ENCODE peak calls at places on chromosome 1, in four cellular contexts. One of them, this sample, is unnamed.

GRCh38 chr1:106995970-106996369 is 60.5 kb upstream of the PRMT6 start:
- DNase-seq in cardiac muscle cell: no peak
- DNase-seq in aorta: no peak
- DNase-seq in lung: no peak
- DNase-seq in this sample: no peak

GRCh38 chr1:24373710-24374109 is 39.9 kb downstream of the STPG1 start:
- DNase-seq in cardiac muscle cell: no peak
- DNase-seq in aorta: no peak
- DNase-seq in lung: no peak
- DNase-seq in this sample: no peak

GRCh38 chr1:42418516-42418915 is 37.3 kb downstream of the ZMYND12 start:
- DNase-seq in lung: no peak
- DNase-seq in aorta: no peak
- DNase-seq in cardiac muscle cell: no peak
- DNase-seq in this sample: no peak

GRCh38 chr1:205576011-205576410 is 55.8 kb downstream of the ELK4 start:
- DNase-seq in cardiac muscle cell: no peak
- DNase-seq in lung: no peak
- DNase-seq in aorta: peak; percentile 63
- DNase-seq in this sample: no peak

GRCh38 chr1:7555391-7556185 is 215.5 kb upstream of the VAMP3 start:
- DNase-seq in aorta: peak; percentile 33
- DNase-seq in cardiac muscle cell: no peak
- DNase-seq in lung: no peak
- DNase-seq in this sample: no peak

GRCh38 chr1:58035523-58035922 is 511.0 kb downstream of the OMA1 start:
- DNase-seq in cardiac muscle cell: peak; percentile 20
- DNase-seq in aorta: no peak
- DNase-seq in lung: no peak
- DNase-seq in this sample: no peak

GRCh38 chr1:58848818-58849411 is 65.1 kb upstream of the JUN start:
- DNase-seq in lung: peak; percentile 59
- DNase-seq in aorta: peak; percentile 93
- DNase-seq in cardiac muscle cell: no peak
- DNase-seq in this sample: no peak

GRCh38 chr1:3809680-3810079 is 13.4 kb upstream of the LRRC47 start:
- DNase-seq in aorta: peak; percentile 43
- DNase-seq in lung: no peak
- DNase-seq in cardiac muscle cell: no peak
- DNase-seq in this sample: no peak

GRCh38 chr1:207239874-207240273 is 81.6 kb upstream of the CD55 start:
- DNase-seq in cardiac muscle cell: no peak
- DNase-seq in lung: peak; percentile 44
- DNase-seq in aorta: no peak
- DNase-seq in this sample: no peak

GRCh38 chr1:61081637-61082335 is 575 bp upstream of the NFIA start:
- DNase-seq in lung: peak; percentile 41
- DNase-seq in cardiac muscle cell: peak; percentile 69
- DNase-seq in aorta: peak; percentile 79
- DNase-seq in this sample: peak; percentile 53

GRCh38 chr1:114082047-114082630 is 71.5 kb downstream of the SYT6 start:
- DNase-seq in lung: no peak
- DNase-seq in aorta: no peak
- DNase-seq in cardiac muscle cell: no peak
- DNase-seq in this sample: no peak

GRCh38 chr1:171985639-171986038 is 144.3 kb downstream of the DNM3 start:
- DNase-seq in lung: no peak
- DNase-seq in cardiac muscle cell: peak; percentile 38
- DNase-seq in aorta: no peak
- DNase-seq in this sample: no peak

GRCh38 chr1:183882328-183883167 is 77.6 kb downstream of the RGL1 start:
- DNase-seq in lung: no peak
- DNase-seq in cardiac muscle cell: no peak
- DNase-seq in aorta: no peak
- DNase-seq in this sample: no peak

GRCh38 chr1:5690291-5690690 is 301.9 kb downstream of the NPHP4 start:
- DNase-seq in lung: no peak
- DNase-seq in cardiac muscle cell: no peak
- DNase-seq in aorta: peak; percentile 15
- DNase-seq in this sample: no peak

GRCh38 chr1:169514566-169515270 is 29.0 kb upstream of the SLC19A2 start:
- DNase-seq in lung: no peak
- DNase-seq in aorta: no peak
- DNase-seq in cardiac muscle cell: no peak
- DNase-seq in this sample: no peak

GRCh38 chr1:68011786-68012375 is 38.5 kb downstream of the DIRAS3 start:
- DNase-seq in aorta: no peak
- DNase-seq in cardiac muscle cell: no peak
- DNase-seq in lung: no peak
- DNase-seq in this sample: no peak

GRCh38 chr1:156052862-156053769 is 482 bp downstream of the UBQLN4 start:
- DNase-seq in cardiac muscle cell: peak; percentile 84
- DNase-seq in lung: peak; percentile 55
- DNase-seq in aorta: peak; percentile 87
- DNase-seq in this sample: peak; percentile 63

GRCh38 chr1:6343506-6344405 is 49.8 kb downstream of the ACOT7 start:
- DNase-seq in cardiac muscle cell: peak; percentile 84
- DNase-seq in lung: peak; percentile 67
- DNase-seq in aorta: no peak
- DNase-seq in this sample: peak; percentile 49

GRCh38 chr1:43537423-43538142 is 6.9 kb downstream of the PTPRF start:
- DNase-seq in lung: peak; percentile 68
- DNase-seq in cardiac muscle cell: no peak
- DNase-seq in aorta: peak; percentile 74
- DNase-seq in this sample: no peak

GRCh38 chr1:43534256-43534655 is 3.6 kb downstream of the PTPRF start:
- DNase-seq in aorta: no peak
- DNase-seq in cardiac muscle cell: no peak
- DNase-seq in lung: no peak
- DNase-seq in this sample: no peak

GRCh38 chr1:43538143-43538487 is 7.4 kb downstream of the PTPRF start:
- DNase-seq in cardiac muscle cell: no peak
- DNase-seq in lung: no peak
- DNase-seq in aorta: peak; percentile 57
- DNase-seq in this sample: no peak

GRCh38 chr1:43536864-43537358 is 6.2 kb downstream of the PTPRF start:
- DNase-seq in lung: no peak
- DNase-seq in aorta: peak; percentile 35
- DNase-seq in cardiac muscle cell: no peak
- DNase-seq in this sample: no peak

DNA sequence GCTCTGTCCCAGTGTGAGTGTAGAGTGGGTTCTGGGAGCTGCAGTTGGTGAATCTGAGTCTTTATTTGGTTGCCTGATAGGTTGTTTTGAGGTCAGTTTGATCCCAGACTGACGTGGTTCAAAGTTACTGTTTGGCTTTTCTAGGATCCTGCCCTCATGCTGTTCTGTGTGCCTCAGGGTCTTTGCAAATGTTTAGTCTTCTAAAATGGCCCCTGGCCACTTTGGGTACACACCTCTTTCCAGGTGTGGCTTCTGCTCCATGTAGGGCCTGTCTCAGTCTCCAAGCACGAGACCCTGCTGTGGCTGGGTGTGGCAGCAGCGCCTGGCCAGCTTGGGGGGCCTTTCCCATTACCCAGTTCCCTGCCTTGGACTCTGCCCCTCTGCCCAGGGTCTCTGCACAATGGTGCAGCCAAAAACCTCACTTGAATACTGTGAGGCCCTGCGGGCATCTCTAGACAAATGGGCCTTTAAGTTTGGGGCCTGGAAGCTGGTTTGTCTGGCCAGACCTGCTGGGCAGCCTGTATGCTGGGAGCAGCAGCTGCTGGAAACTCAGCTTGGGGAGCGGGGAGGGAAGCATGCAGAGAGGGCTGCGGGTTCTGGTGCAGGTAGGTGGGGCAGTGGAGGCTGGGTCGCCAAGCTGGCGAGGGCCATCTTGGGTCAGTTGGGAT is 5.6 kb downstream of the PTPRF start:
- DNase-seq in lung: no peak
- DNase-seq in cardiac muscle cell: no peak
- DNase-seq in aorta: peak; percentile 61
- DNase-seq in this sample: no peak
- H3K36me3 ChIP-seq in lung: no peaks in the 10 kb centered on the region
- H3K36me3 ChIP-seq in cardiac muscle cell: no peaks in the 10 kb centered on the region
- H3K36me3 ChIP-seq in aorta: no peaks in the 10 kb centered on the region
- H3K36me3 ChIP-seq in this sample: no peaks in the 10 kb centered on the region

DNA sequence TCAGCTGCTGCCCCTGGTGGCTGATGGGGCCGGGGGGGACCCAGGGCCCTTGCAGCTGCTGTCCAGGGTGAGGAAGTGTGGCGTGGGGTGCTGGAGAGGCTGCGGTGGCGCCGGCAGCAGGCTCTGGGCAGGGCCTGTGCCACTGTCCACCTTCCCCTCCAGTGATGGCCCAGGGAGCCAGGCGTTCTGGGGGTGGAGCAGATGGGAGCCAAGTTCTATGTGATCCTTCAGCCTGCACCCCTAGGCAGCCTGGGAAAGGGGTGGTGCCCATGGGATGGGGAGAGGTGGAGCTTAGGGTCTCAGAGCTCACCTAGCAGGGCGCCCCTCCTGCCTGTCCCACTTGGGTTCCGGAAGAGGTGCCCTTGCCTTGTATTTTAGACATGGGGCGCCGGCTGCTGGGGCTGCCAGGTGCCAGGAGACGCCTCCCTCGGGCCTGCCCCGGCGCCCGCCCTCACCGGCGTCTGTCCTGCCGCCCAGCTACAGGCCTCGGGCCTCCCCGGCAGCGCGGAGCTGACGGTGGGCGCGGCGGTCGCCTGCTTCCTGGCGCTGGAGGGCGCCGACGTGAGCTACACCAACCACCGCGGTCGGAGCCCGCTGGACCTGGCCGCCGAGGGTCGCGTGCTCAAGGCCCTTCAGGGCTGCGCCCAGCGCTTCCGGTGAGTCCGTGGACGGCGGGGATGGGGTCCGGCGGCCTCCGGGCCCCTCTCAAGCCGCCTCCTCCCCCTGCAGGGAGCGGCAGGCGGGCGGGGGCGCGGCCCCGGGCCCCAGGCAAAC is 3.1 kb upstream of the MMP23B start:
- DNase-seq in lung: no peak
- DNase-seq in aorta: peak; percentile 73
- DNase-seq in cardiac muscle cell: no peak
- DNase-seq in this sample: peak; percentile 63
- H3K4me1 ChIP-seq in lung: no peaks in the 10 kb centered on the region
- H3K4me1 ChIP-seq in aorta: no peaks in the 10 kb centered on the region
- H3K4me1 ChIP-seq in cardiac muscle cell: peaks cover 20% of the 10 kb centered on the region
- H3K4me1 ChIP-seq in this sample: peaks cover 4% of the 10 kb centered on the region

GRCh38 chr1:209822706-209823105 is 5.1 kb upstream of the UTP25 start:
- DNase-seq in cardiac muscle cell: no peak
- DNase-seq in aorta: no peak
- DNase-seq in lung: no peak
- DNase-seq in this sample: no peak
- H3K4me3 ChIP-seq in cardiac muscle cell: no peak overlapping the region
- H3K4me3 ChIP-seq in aorta: no peak overlapping the region
- H3K4me3 ChIP-seq in lung: no peak overlapping the region
- H3K4me3 ChIP-seq in this sample: no peak overlapping the region

GRCh38 chr1:150508982-150509381 is 1.1 kb downstream of the ECM1 start:
- DNase-seq in cardiac muscle cell: no peak
- DNase-seq in aorta: peak; percentile 8
- DNase-seq in lung: no peak
- DNase-seq in this sample: no peak

GRCh38 chr1:150507912-150508864 is at the start of gene ECM1:
- DNase-seq in aorta: peak; percentile 80
- DNase-seq in cardiac muscle cell: no peak
- DNase-seq in lung: peak; percentile 45
- DNase-seq in this sample: no peak

DNA sequence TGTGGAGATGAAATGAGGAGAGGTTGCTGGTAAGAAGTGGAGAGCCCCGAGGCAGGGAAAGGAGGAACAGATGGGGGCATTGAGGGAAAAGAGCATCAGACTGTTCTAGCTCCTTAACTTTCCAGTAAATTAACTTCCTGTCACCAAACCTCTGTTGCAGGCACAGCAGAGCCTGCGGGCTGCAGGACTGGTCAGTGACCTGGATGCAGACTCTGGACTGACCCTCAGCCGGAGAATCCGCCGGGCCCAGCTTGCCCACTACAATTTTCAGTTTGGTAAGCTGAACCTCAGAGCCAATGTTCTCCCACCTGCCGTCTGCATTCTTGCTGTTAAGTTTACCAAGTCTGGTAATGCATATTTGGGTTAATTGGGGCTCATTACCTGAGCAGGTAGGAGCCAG is 2.5 kb upstream of the ECM1 start:
- DNase-seq in lung: no peak
- DNase-seq in cardiac muscle cell: no peak
- DNase-seq in aorta: peak; percentile 51
- DNase-seq in this sample: no peak
- H3K36me3 ChIP-seq in lung: peaks cover 11% of the 10 kb centered on the region
- H3K36me3 ChIP-seq in cardiac muscle cell: peaks cover 26% of the 10 kb centered on the region
- H3K36me3 ChIP-seq in aorta: peaks cover 7% of the 10 kb centered on the region
- H3K36me3 ChIP-seq in this sample: no peaks in the 10 kb centered on the region

GRCh38 chr1:200904772-200905171 is 10.1 kb downstream of the INAVA start:
- DNase-seq in aorta: no peak
- DNase-seq in lung: no peak
- DNase-seq in cardiac muscle cell: no peak
- DNase-seq in this sample: no peak
- H3K4me1 ChIP-seq in aorta: no peaks in the 10 kb centered on the region
- H3K4me1 ChIP-seq in lung: no peaks in the 10 kb centered on the region
- H3K4me1 ChIP-seq in cardiac muscle cell: no peaks in the 10 kb centered on the region
- H3K4me1 ChIP-seq in this sample: peaks cover 16% of the 10 kb centered on the region

DNA sequence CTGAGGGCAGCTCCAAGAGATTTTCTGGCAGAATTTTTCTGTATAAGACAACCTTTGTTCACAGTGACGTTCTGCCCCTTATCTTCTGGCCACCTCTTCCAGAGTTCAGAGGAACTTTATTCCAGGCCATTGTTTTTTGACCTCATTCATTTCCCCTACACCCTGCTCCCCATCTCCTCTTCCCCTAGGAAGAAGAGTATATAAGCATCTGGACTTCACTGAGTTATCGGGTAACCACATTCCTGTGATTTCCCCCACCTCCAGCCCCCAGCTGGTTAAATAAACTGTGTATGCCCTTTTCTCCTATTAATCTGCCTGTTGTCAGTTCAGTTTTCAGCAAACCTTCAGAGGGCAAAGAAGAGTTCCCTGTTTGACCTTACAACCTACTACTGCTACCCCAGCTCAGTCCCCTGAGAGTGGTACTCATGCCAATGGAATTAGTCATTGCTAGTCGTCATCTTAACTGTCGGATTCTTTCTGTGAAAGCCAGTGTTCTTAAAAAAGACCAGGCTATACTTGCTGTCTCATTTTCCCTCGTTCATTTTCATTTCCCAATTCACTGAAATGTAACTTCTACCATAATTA is 14.3 kb upstream of the ALG14 start:
- DNase-seq in lung: no peak
- DNase-seq in cardiac muscle cell: peak; percentile 77
- DNase-seq in aorta: no peak
- DNase-seq in this sample: no peak
- H3K4me3 ChIP-seq in lung: no peak overlapping the region
- H3K4me3 ChIP-seq in cardiac muscle cell: no peak overlapping the region
- H3K4me3 ChIP-seq in aorta: no peak overlapping the region
- H3K4me3 ChIP-seq in this sample: no peak overlapping the region

DNA sequence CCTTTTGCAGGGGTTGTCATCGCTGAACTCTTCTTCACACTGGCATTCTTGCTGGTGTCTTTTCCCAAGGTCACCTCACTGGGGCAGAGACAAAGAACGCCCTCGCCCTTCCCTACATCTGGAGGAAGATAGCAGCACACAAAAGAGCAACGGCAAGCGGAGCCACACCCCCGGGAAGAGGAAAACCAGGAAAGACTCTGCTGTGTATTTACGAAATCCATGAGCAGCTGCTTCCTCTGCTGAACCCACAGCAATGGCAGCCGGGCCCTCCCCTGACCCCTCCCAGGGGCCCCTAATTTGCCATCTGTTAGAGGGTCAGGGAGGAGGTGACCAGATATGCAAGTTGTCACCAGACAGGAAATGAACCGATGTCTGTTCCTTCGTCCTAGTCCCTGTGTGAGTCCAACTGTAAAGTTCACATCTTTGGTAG is 73.0 kb downstream of the PLPP3 start:
- DNase-seq in cardiac muscle cell: no peak
- DNase-seq in lung: peak; percentile 36
- DNase-seq in aorta: no peak
- DNase-seq in this sample: no peak
- H3K36me3 ChIP-seq in cardiac muscle cell: peaks cover 15% of the 10 kb centered on the region
- H3K36me3 ChIP-seq in lung: peaks cover 5% of the 10 kb centered on the region
- H3K36me3 ChIP-seq in aorta: peaks cover 9% of the 10 kb centered on the region
- H3K36me3 ChIP-seq in this sample: no peaks in the 10 kb centered on the region

This sample was measured in naive thymus-derived CD4-positive, alpha-beta T cell.